ENCODE peak calls at places on chromosomes 11 and 22, in four cellular contexts. D, O, U and Y are unnamed samples.

GRCh38 chr11:46012185-46012584 is 89.7 kb downstream of the LARGE2 start:
- DNase-seq in D (no peak), O (no peak), U (no peak), Y (no peak)

GRCh38 chr11:134367781-134368180 is 36.0 kb downstream of the GLB1L2 start:
- DNase-seq in D (no peak), O (no peak), U (no peak), Y (no peak)

GRCh38 chr22:46366801-46367706 is 31.5 kb downstream of the TRMU start:
- DNase-seq in D (peak; percentile 49), O (no peak), U (no peak), Y (peak; percentile 67)

GRCh38 chr11:120720760-120721159 is 209.2 kb downstream of the GRIK4 start:
- DNase-seq in D (no peak), O (no peak), U (no peak), Y (no peak)

GRCh38 chr11:113014731-113015455 is 53.7 kb downstream of the NCAM1 start:
- DNase-seq in D (peak; percentile 76), O (no peak), U (no peak), Y (no peak)

GRCh38 chr11:87224486-87224885 is 186.8 kb downstream of the TMEM135 start:
- DNase-seq in D (no peak), O (no peak), U (no peak), Y (no peak)

GRCh38 chr11:2348986-2349385 is 28.1 kb upstream of the CD81 start:
- DNase-seq in D (no peak), O (no peak), U (no peak), Y (no peak)

GRCh38 chr22:39136317-39136716 is 16.2 kb downstream of the CBX7 start:
- DNase-seq in D (no peak), O (no peak), U (no peak), Y (no peak)

GRCh38 chr11:79570104-79570503 is 129.3 kb upstream of the TENM4 start:
- DNase-seq in D (no peak), O (no peak), U (no peak), Y (no peak)

GRCh38 chr11:100964400-100964799 is 165.2 kb downstream of the PGR start:
- DNase-seq in D (no peak), O (no peak), U (no peak), Y (no peak)

GRCh38 chr11:15940462-15941205 is 415.7 kb downstream of the SOX6 start:
- DNase-seq in D (no peak), O (no peak), U (no peak), Y (no peak)

GRCh38 chr11:10309163-10310093 is 4.6 kb downstream of the ADM start:
- DNase-seq in D (peak; percentile 89), O (no peak), U (no peak), Y (peak; percentile 87)

GRCh38 chr22:45628508-45628907 is 43.1 kb upstream of the ATXN10 start:
- DNase-seq in D (no peak), O (no peak), U (no peak), Y (peak; percentile 43)

GRCh38 chr22:41256254-41256897 is 15.6 kb upstream of the CHADL start:
- DNase-seq in D (no peak), O (no peak), U (no peak), Y (no peak)

GRCh38 chr11:2303627-2304155 is 1.9 kb downstream of the TSPAN32 start:
- DNase-seq in D (peak; percentile 48), O (no peak), U (no peak), Y (no peak)

GRCh38 chr22:31753005-31753633 is 700 bp upstream of the DEPDC5 start:
- DNase-seq in D (peak; percentile 67), O (peak; percentile 76), U (no peak), Y (peak; percentile 68)

GRCh38 chr22:31089101-31090100 is 8.3 kb downstream of the SMTN start:
- DNase-seq in D (peak; percentile 84), O (peak; percentile 51), U (no peak), Y (no peak)

GRCh38 chr11:3215346-3216026 is 3.1 kb downstream of the MRGPRG start:
- DNase-seq in D (peak; percentile 35), O (no peak), U (no peak), Y (peak; percentile 66)

GRCh38 chr22:47198801-47199251 is 436.4 kb downstream of the TBC1D22A start:
- DNase-seq in D (no peak), O (no peak), U (no peak), Y (peak; percentile 69)

GRCh38 chr11:76579047-76579751 is 91.3 kb downstream of the LRRC32 start:
- DNase-seq in D (peak; percentile 70), O (no peak), U (no peak), Y (peak; percentile 92)

GRCh38 chr11:71207563-71207962 is 44.8 kb downstream of the SHANK2 start:
- DNase-seq in D (peak; percentile 0), O (no peak), U (no peak), Y (peak; percentile 21)

GRCh38 chr11:58600510-58600909 is 21.6 kb downstream of the ZFP91 start:
- DNase-seq in D (no peak), O (no peak), U (no peak), Y (no peak)

GRCh38 chr11:34395916-34396555 is 38.2 kb upstream of the ABTB2 start:
- DNase-seq in D (no peak), O (no peak), U (no peak), Y (no peak)

GRCh38 chr11:46387919-46388618 is 3.5 kb downstream of the CHRM4 start:
- DNase-seq in D (no peak), O (no peak), U (no peak), Y (no peak)

GRCh38 chr22:30245985-30246901 is at the start of gene LIF:
- DNase-seq in D (no peak), O (no peak), U (peak; percentile 29), Y (no peak)

GRCh38 chr22:38963872-38964271 is 6.5 kb downstream of the APOBEC3A start:
- DNase-seq in D (no peak), O (no peak), U (no peak), Y (no peak)

GRCh38 chr11:13183826-13184196 is 93.8 kb upstream of the BMAL1 start:
- DNase-seq in D (no peak), O (no peak), U (no peak), Y (no peak)

GRCh38 chr22:19960491-19961200 is 19.0 kb upstream of the TXNRD2 start:
- DNase-seq in D (no peak), O (no peak), U (no peak), Y (no peak)

GRCh38 chr11:33168605-33169240 is 7.4 kb upstream of the CSTF3 start:
- DNase-seq in D (no peak), O (no peak), U (no peak), Y (no peak)

GRCh38 chr11:73114110-73114834 is 27.8 kb downstream of the FCHSD2 start:
- DNase-seq in D (no peak), O (no peak), U (no peak), Y (no peak)

GRCh38 chr11:86160546-86161149 is 83.9 kb upstream of the EED start:
- DNase-seq in D (no peak), O (no peak), U (no peak), Y (no peak)

GRCh38 chr11:68816917-68817419 is 24.7 kb downstream of the CPT1A start:
- DNase-seq in D (no peak), O (no peak), U (no peak), Y (no peak)

GRCh38 chr11:64523456-64524187 is 67.4 kb upstream of the SLC22A12 start:
- DNase-seq in D (no peak), O (no peak), U (no peak), Y (peak; percentile 34)

GRCh38 chr22:48654492-48654891 is 1173.2 kb downstream of the BRD1 start:
- DNase-seq in D (no peak), O (no peak), U (no peak), Y (no peak)

GRCh38 chr11:64164392-64165312 is 1.3 kb downstream of the MACROD1 start:
- DNase-seq in D (peak; percentile 89), O (no peak), U (no peak), Y (no peak)